ENCODE peak calls at places on chromosomes 3 and 15, in ten cellular contexts. One of them, this sample, is unnamed.

GRCh38 chr15:65089206-65089824 is 12.8 kb downstream of the KBTBD13 start:
- DNase-seq in tibial nerve: no peak
- DNase-seq in neural crest cell: no peak
- DNase-seq in GM23338: no peak
- DNase-seq in dorsolateral prefrontal cortex: no peak
- DNase-seq in RWPE1: no peak
- DNase-seq in foreskin keratinocyte: no peak
- DNase-seq in brain microvascular endothelial cell: no peak
- DNase-seq in fibroblast of mammary gland: no peak
- DNase-seq in breast epithelium: no peak
- DNase-seq in this sample: no peak

GRCh38 chr15:40256642-40257235 is 17.9 kb downstream of the PAK6 start:
- DNase-seq in tibial nerve: no peak
- DNase-seq in neural crest cell: no peak
- DNase-seq in GM23338: no peak
- DNase-seq in dorsolateral prefrontal cortex: no peak
- DNase-seq in RWPE1: no peak
- DNase-seq in foreskin keratinocyte: no peak
- DNase-seq in brain microvascular endothelial cell: peak; percentile 74
- DNase-seq in fibroblast of mammary gland: no peak
- DNase-seq in breast epithelium: no peak
- DNase-seq in this sample: no peak

GRCh38 chr15:45747426-45747825 is 112.6 kb downstream of the SQOR start:
- DNase-seq in tibial nerve: no peak
- DNase-seq in neural crest cell: no peak
- DNase-seq in GM23338: no peak
- DNase-seq in dorsolateral prefrontal cortex: no peak
- DNase-seq in RWPE1: peak; percentile 9
- DNase-seq in foreskin keratinocyte: peak; percentile 71
- DNase-seq in brain microvascular endothelial cell: no peak
- DNase-seq in fibroblast of mammary gland: peak; percentile 35
- DNase-seq in breast epithelium: no peak
- DNase-seq in this sample: no peak

GRCh38 chr15:42695527-42696071 is 41.3 kb downstream of the CDAN1 start:
- DNase-seq in tibial nerve: no peak
- DNase-seq in neural crest cell: no peak
- DNase-seq in GM23338: no peak
- DNase-seq in dorsolateral prefrontal cortex: no peak
- DNase-seq in RWPE1: no peak
- DNase-seq in foreskin keratinocyte: no peak
- DNase-seq in brain microvascular endothelial cell: no peak
- DNase-seq in fibroblast of mammary gland: peak; percentile 18
- DNase-seq in breast epithelium: no peak
- DNase-seq in this sample: no peak

GRCh38 chr3:9184464-9184835 is 65.0 kb downstream of the SRGAP3 start:
- DNase-seq in tibial nerve: no peak
- DNase-seq in neural crest cell: no peak
- DNase-seq in GM23338: no peak
- DNase-seq in dorsolateral prefrontal cortex: no peak
- DNase-seq in RWPE1: no peak
- DNase-seq in foreskin keratinocyte: no peak
- DNase-seq in brain microvascular endothelial cell: no peak
- DNase-seq in fibroblast of mammary gland: no peak
- DNase-seq in breast epithelium: no peak
- DNase-seq in this sample: no peak

GRCh38 chr3:112611813-112612515 is 29.0 kb downstream of the CCDC80 start:
- DNase-seq in tibial nerve: no peak
- DNase-seq in neural crest cell: no peak
- DNase-seq in GM23338: no peak
- DNase-seq in dorsolateral prefrontal cortex: no peak
- DNase-seq in RWPE1: no peak
- DNase-seq in foreskin keratinocyte: no peak
- DNase-seq in brain microvascular endothelial cell: no peak
- DNase-seq in fibroblast of mammary gland: peak; percentile 68
- DNase-seq in breast epithelium: no peak
- DNase-seq in this sample: no peak

GRCh38 chr3:48561045-48561736 is 2.4 kb downstream of the UCN2 start:
- DNase-seq in tibial nerve: no peak
- DNase-seq in neural crest cell: peak; percentile 62
- DNase-seq in GM23338: peak; percentile 92
- DNase-seq in dorsolateral prefrontal cortex: peak; percentile 59
- DNase-seq in RWPE1: no peak
- DNase-seq in foreskin keratinocyte: no peak
- DNase-seq in brain microvascular endothelial cell: peak; percentile 42
- DNase-seq in fibroblast of mammary gland: peak; percentile 66
- DNase-seq in breast epithelium: no peak
- DNase-seq in this sample: peak; percentile 38

GRCh38 chr15:46410681-46411080 is 775.9 kb downstream of the SQOR start:
- DNase-seq in tibial nerve: no peak
- DNase-seq in neural crest cell: no peak
- DNase-seq in GM23338: no peak
- DNase-seq in dorsolateral prefrontal cortex: no peak
- DNase-seq in RWPE1: no peak
- DNase-seq in foreskin keratinocyte: no peak
- DNase-seq in brain microvascular endothelial cell: no peak
- DNase-seq in fibroblast of mammary gland: no peak
- DNase-seq in breast epithelium: no peak
- DNase-seq in this sample: no peak

DNA sequence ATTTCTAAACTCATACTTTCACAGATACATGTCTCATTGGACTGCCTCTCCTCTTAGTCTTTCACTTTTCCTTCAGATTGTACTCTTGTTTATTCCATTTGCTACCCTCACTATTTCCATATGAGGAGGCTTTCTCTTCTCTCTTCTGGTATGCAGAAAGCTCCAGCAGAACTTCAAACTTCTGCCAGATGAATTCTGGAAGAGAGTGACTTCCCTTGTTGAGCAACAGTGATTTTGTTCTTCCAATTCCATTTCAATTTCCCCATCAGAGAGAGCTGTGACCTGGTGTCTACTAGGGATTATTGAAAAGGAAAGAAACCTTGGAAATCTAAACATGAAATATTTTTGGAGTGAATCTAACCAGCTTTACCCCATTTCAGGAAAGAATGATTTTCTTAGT is 523.2 kb upstream of the ZNF717 start:
- DNase-seq in tibial nerve: no peak
- DNase-seq in neural crest cell: no peak
- DNase-seq in GM23338: no peak
- DNase-seq in dorsolateral prefrontal cortex: no peak
- DNase-seq in RWPE1: no peak
- DNase-seq in foreskin keratinocyte: no peak
- DNase-seq in brain microvascular endothelial cell: no peak
- DNase-seq in fibroblast of mammary gland: peak; percentile 1
- DNase-seq in breast epithelium: no peak
- DNase-seq in this sample: no peak
- TF ChIP-seq CTCF in tibial nerve: no peak
- TF ChIP-seq CTCF in neural crest cell: no peak
- TF ChIP-seq CTCF in GM23338: no peak
- TF ChIP-seq CTCF in dorsolateral prefrontal cortex: no peak
- TF ChIP-seq CTCF in RWPE1: no peak
- TF ChIP-seq CTCF in foreskin keratinocyte: no peak
- TF ChIP-seq CTCF in brain microvascular endothelial cell: no peak
- TF ChIP-seq CTCF in fibroblast of mammary gland: no peak
- TF ChIP-seq CTCF in breast epithelium: no peak
- TF ChIP-seq CTCF in this sample: no peak

GRCh38 chr3:158788446-158788845 is 13.4 kb upstream of the MFSD1 start:
- DNase-seq in tibial nerve: no peak
- DNase-seq in neural crest cell: no peak
- DNase-seq in GM23338: no peak
- DNase-seq in dorsolateral prefrontal cortex: no peak
- DNase-seq in RWPE1: no peak
- DNase-seq in foreskin keratinocyte: no peak
- DNase-seq in brain microvascular endothelial cell: no peak
- DNase-seq in fibroblast of mammary gland: peak; percentile 52
- DNase-seq in breast epithelium: no peak
- DNase-seq in this sample: no peak

GRCh38 chr3:158785972-158786371 is 15.9 kb upstream of the MFSD1 start:
- DNase-seq in tibial nerve: no peak
- DNase-seq in neural crest cell: no peak
- DNase-seq in GM23338: no peak
- DNase-seq in dorsolateral prefrontal cortex: no peak
- DNase-seq in RWPE1: no peak
- DNase-seq in foreskin keratinocyte: no peak
- DNase-seq in brain microvascular endothelial cell: no peak
- DNase-seq in fibroblast of mammary gland: no peak
- DNase-seq in breast epithelium: no peak
- DNase-seq in this sample: no peak

GRCh38 chr3:158792709-158793108 is 9.1 kb upstream of the MFSD1 start:
- DNase-seq in tibial nerve: no peak
- DNase-seq in neural crest cell: no peak
- DNase-seq in GM23338: no peak
- DNase-seq in dorsolateral prefrontal cortex: no peak
- DNase-seq in RWPE1: peak; percentile 73
- DNase-seq in foreskin keratinocyte: no peak
- DNase-seq in brain microvascular endothelial cell: peak; percentile 98
- DNase-seq in fibroblast of mammary gland: peak; percentile 88
- DNase-seq in breast epithelium: no peak
- DNase-seq in this sample: no peak

GRCh38 chr3:158791259-158791920 is 10.5 kb upstream of the MFSD1 start:
- DNase-seq in tibial nerve: no peak
- DNase-seq in neural crest cell: no peak
- DNase-seq in GM23338: peak; percentile 77
- DNase-seq in dorsolateral prefrontal cortex: no peak
- DNase-seq in RWPE1: peak; percentile 50
- DNase-seq in foreskin keratinocyte: no peak
- DNase-seq in brain microvascular endothelial cell: peak; percentile 67
- DNase-seq in fibroblast of mammary gland: peak; percentile 82
- DNase-seq in breast epithelium: no peak
- DNase-seq in this sample: no peak

DNA sequence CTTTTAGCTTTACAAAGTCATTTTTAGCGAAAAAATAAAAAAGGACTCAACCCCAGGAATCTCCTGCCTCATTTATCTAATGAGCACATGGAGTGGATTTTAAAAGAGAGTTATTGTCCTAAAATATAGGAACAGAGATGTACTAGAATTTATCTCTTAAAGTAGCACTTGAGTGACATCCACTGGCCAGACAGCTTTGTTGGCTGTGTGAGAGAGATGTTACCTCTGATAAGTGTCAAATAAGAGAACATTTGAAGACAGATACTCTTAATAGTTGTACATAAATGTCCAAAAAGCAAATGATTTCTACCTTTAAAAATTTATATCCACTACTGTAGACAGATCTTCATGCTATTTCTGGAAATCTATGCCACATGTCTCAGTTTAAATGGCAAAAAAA is 12.3 kb upstream of the MFSD1 start:
- DNase-seq in tibial nerve: no peak
- DNase-seq in neural crest cell: no peak
- DNase-seq in GM23338: no peak
- DNase-seq in dorsolateral prefrontal cortex: no peak
- DNase-seq in RWPE1: peak; percentile 28
- DNase-seq in foreskin keratinocyte: no peak
- DNase-seq in brain microvascular endothelial cell: peak; percentile 83
- DNase-seq in fibroblast of mammary gland: peak; percentile 78
- DNase-seq in breast epithelium: no peak
- DNase-seq in this sample: no peak
- TF ChIP-seq CTCF in tibial nerve: peak; percentile 44
- TF ChIP-seq CTCF in neural crest cell: no peak
- TF ChIP-seq CTCF in GM23338: peak; percentile 52
- TF ChIP-seq CTCF in dorsolateral prefrontal cortex: peak; percentile 19
- TF ChIP-seq CTCF in RWPE1: peak; percentile 21
- TF ChIP-seq CTCF in foreskin keratinocyte: peak; percentile 66
- TF ChIP-seq CTCF in brain microvascular endothelial cell: peak; percentile 70
- TF ChIP-seq CTCF in fibroblast of mammary gland: peak; percentile 56
- TF ChIP-seq CTCF in breast epithelium: peak; percentile 34
- TF ChIP-seq CTCF in this sample: no peak

GRCh38 chr3:190131329-190131728 is 10.6 kb upstream of the P3H2 start:
- DNase-seq in tibial nerve: no peak
- DNase-seq in neural crest cell: no peak
- DNase-seq in GM23338: no peak
- DNase-seq in dorsolateral prefrontal cortex: no peak
- DNase-seq in RWPE1: peak; percentile 65
- DNase-seq in foreskin keratinocyte: peak; percentile 55
- DNase-seq in brain microvascular endothelial cell: peak; percentile 91
- DNase-seq in fibroblast of mammary gland: peak; percentile 86
- DNase-seq in breast epithelium: no peak
- DNase-seq in this sample: no peak

GRCh38 chr3:190130037-190130436 is 9.3 kb upstream of the P3H2 start:
- DNase-seq in tibial nerve: no peak
- DNase-seq in neural crest cell: no peak
- DNase-seq in GM23338: no peak
- DNase-seq in dorsolateral prefrontal cortex: no peak
- DNase-seq in RWPE1: no peak
- DNase-seq in foreskin keratinocyte: no peak
- DNase-seq in brain microvascular endothelial cell: no peak
- DNase-seq in fibroblast of mammary gland: no peak
- DNase-seq in breast epithelium: no peak
- DNase-seq in this sample: no peak

GRCh38 chr3:190127797-190128196 is 7.1 kb upstream of the P3H2 start:
- DNase-seq in tibial nerve: no peak
- DNase-seq in neural crest cell: no peak
- DNase-seq in GM23338: no peak
- DNase-seq in dorsolateral prefrontal cortex: no peak
- DNase-seq in RWPE1: no peak
- DNase-seq in foreskin keratinocyte: no peak
- DNase-seq in brain microvascular endothelial cell: no peak
- DNase-seq in fibroblast of mammary gland: no peak
- DNase-seq in breast epithelium: no peak
- DNase-seq in this sample: no peak

GRCh38 chr3:190130700-190131099 is 10.0 kb upstream of the P3H2 start:
- DNase-seq in tibial nerve: no peak
- DNase-seq in neural crest cell: no peak
- DNase-seq in GM23338: no peak
- DNase-seq in dorsolateral prefrontal cortex: no peak
- DNase-seq in RWPE1: no peak
- DNase-seq in foreskin keratinocyte: no peak
- DNase-seq in brain microvascular endothelial cell: peak; percentile 77
- DNase-seq in fibroblast of mammary gland: peak; percentile 63
- DNase-seq in breast epithelium: no peak
- DNase-seq in this sample: no peak

GRCh38 chr3:190132376-190132775 is 11.7 kb upstream of the P3H2 start:
- DNase-seq in tibial nerve: no peak
- DNase-seq in neural crest cell: no peak
- DNase-seq in GM23338: no peak
- DNase-seq in dorsolateral prefrontal cortex: no peak
- DNase-seq in RWPE1: no peak
- DNase-seq in foreskin keratinocyte: no peak
- DNase-seq in brain microvascular endothelial cell: no peak
- DNase-seq in fibroblast of mammary gland: peak; percentile 50
- DNase-seq in breast epithelium: no peak
- DNase-seq in this sample: no peak
- TF ChIP-seq CTCF in tibial nerve: no peak
- TF ChIP-seq CTCF in neural crest cell: no peak
- TF ChIP-seq CTCF in GM23338: no peak
- TF ChIP-seq CTCF in dorsolateral prefrontal cortex: no peak
- TF ChIP-seq CTCF in RWPE1: no peak
- TF ChIP-seq CTCF in foreskin keratinocyte: no peak
- TF ChIP-seq CTCF in brain microvascular endothelial cell: no peak
- TF ChIP-seq CTCF in fibroblast of mammary gland: no peak
- TF ChIP-seq CTCF in breast epithelium: no peak
- TF ChIP-seq CTCF in this sample: no peak

GRCh38 chr3:173216063-173216462 is 75.0 kb upstream of the SPATA16 start:
- DNase-seq in tibial nerve: no peak
- DNase-seq in neural crest cell: no peak
- DNase-seq in GM23338: no peak
- DNase-seq in dorsolateral prefrontal cortex: no peak
- DNase-seq in RWPE1: no peak
- DNase-seq in foreskin keratinocyte: no peak
- DNase-seq in brain microvascular endothelial cell: no peak
- DNase-seq in fibroblast of mammary gland: no peak
- DNase-seq in breast epithelium: no peak
- DNase-seq in this sample: no peak

GRCh38 chr3:173225351-173225750 is 84.3 kb upstream of the SPATA16 start:
- DNase-seq in tibial nerve: no peak
- DNase-seq in neural crest cell: no peak
- DNase-seq in GM23338: no peak
- DNase-seq in dorsolateral prefrontal cortex: no peak
- DNase-seq in RWPE1: no peak
- DNase-seq in foreskin keratinocyte: no peak
- DNase-seq in brain microvascular endothelial cell: no peak
- DNase-seq in fibroblast of mammary gland: no peak
- DNase-seq in breast epithelium: no peak
- DNase-seq in this sample: no peak

GRCh38 chr3:173217127-173217526 is 76.1 kb upstream of the SPATA16 start:
- DNase-seq in tibial nerve: no peak
- DNase-seq in neural crest cell: no peak
- DNase-seq in GM23338: no peak
- DNase-seq in dorsolateral prefrontal cortex: no peak
- DNase-seq in RWPE1: no peak
- DNase-seq in foreskin keratinocyte: no peak
- DNase-seq in brain microvascular endothelial cell: no peak
- DNase-seq in fibroblast of mammary gland: no peak
- DNase-seq in breast epithelium: no peak
- DNase-seq in this sample: no peak

DNA sequence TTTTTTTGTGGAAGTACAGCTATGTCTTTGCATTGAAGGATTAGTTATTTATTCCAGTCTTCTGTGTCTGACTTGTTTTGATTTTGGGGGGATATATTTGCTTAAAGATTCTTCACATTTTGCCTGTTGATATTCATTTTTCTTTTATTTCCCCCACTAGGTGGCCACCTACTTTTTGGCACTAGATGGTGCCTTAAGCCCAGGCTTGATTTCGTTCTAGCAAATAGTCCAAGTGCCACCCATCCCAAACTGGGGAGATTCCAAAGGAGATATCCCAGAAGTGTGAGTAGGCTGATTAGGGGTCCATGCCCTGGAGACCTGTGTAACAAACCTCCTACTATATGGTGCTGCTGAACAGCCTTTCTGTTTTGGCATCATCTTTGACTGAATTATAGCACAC is 80.0 kb upstream of the SPATA16 start:
- DNase-seq in tibial nerve: no peak
- DNase-seq in neural crest cell: no peak
- DNase-seq in GM23338: peak; percentile 65
- DNase-seq in dorsolateral prefrontal cortex: no peak
- DNase-seq in RWPE1: peak; percentile 5
- DNase-seq in foreskin keratinocyte: no peak
- DNase-seq in brain microvascular endothelial cell: no peak
- DNase-seq in fibroblast of mammary gland: no peak
- DNase-seq in breast epithelium: no peak
- DNase-seq in this sample: no peak
- TF ChIP-seq CTCF in tibial nerve: no peak
- TF ChIP-seq CTCF in neural crest cell: peak; percentile 49
- TF ChIP-seq CTCF in GM23338: peak; percentile 76
- TF ChIP-seq CTCF in dorsolateral prefrontal cortex: no peak
- TF ChIP-seq CTCF in RWPE1: peak; percentile 31
- TF ChIP-seq CTCF in foreskin keratinocyte: peak; percentile 30
- TF ChIP-seq CTCF in brain microvascular endothelial cell: peak; percentile 39
- TF ChIP-seq CTCF in fibroblast of mammary gland: peak; percentile 8
- TF ChIP-seq CTCF in breast epithelium: no peak
- TF ChIP-seq CTCF in this sample: no peak